ENCODE peak calls at places on chromosome 1, in seven cellular contexts. B is CD4-positive, CD25-positive, alpha-beta regulatory T cell; O is stromal cell of bone marrow; U is cardiac muscle cell; M is lung microvascular endothelial cell; W is HT-29; V is stimulated activated CD4-positive, alpha-beta T cell treated with anti-CD3 and anti-CD28 coated beads, Interleukin-4, amount 100 ng/mL, for 1 hour. C is an unnamed sample.
A peak's percentile ranks its signal among the peaks of the same experiment; 100 is the strongest.

GRCh38 chr1:66642992-66643391 is 109.0 kb downstream of the SGIP1 start:
- DNase-seq in O (peak; percentile 6), V (no peak), M (no peak), W (no peak), B (no peak), U (no peak), C (no peak)

GRCh38 chr1:58781541-58782307 is 2.1 kb downstream of the JUN start:
- DNase-seq in M (peak; percentile 77), B (peak; percentile 49), O (peak; percentile 33), V (peak; percentile 37), U (peak; percentile 80), W (peak; percentile 66), C (peak; percentile 74)

GRCh38 chr1:3918966-3919611 is 19.0 kb upstream of the C1orf174 start:
- DNase-seq in O (no peak), V (no peak), B (no peak), U (no peak), W (no peak), M (no peak), C (no peak)

GRCh38 chr1:109535971-109536491 is 3.6 kb upstream of the GPR61 start:
- DNase-seq in V (no peak), O (no peak), M (no peak), U (peak; percentile 65), W (no peak), B (no peak), C (no peak)

GRCh38 chr1:85326851-85327250 is 50.4 kb upstream of the BCL10 start:
- DNase-seq in M (no peak), W (no peak), B (no peak), V (no peak), O (no peak), U (no peak), C (no peak)

GRCh38 chr1:240337795-240338194 is 246.1 kb downstream of the FMN2 start:
- DNase-seq in U (peak; percentile 62), M (no peak), O (peak; percentile 93), V (no peak), B (no peak), W (no peak), C (no peak)

GRCh38 chr1:88658419-88658818 is 25.7 kb upstream of the PKN2 start:
- DNase-seq in U (no peak), W (peak; percentile 25), O (no peak), V (no peak), M (no peak), B (no peak), C (no peak)

GRCh38 chr1:44212355-44213221 is 683 bp upstream of the DMAP1 start:
- DNase-seq in W (no peak), B (peak; percentile 65), O (no peak), M (no peak), U (no peak), V (peak; percentile 31), C (no peak)

GRCh38 chr1:216815239-216815955 is 92.2 kb upstream of the ESRRG start:
- DNase-seq in W (no peak), V (no peak), B (no peak), U (peak; percentile 41), O (no peak), M (no peak), C (peak; percentile 7)

GRCh38 chr1:53317651-53318539 is 10.0 kb downstream of the LRP8 start:
- DNase-seq in V (no peak), U (no peak), O (no peak), W (no peak), M (no peak), B (no peak), C (no peak)

GRCh38 chr1:162570718-162571117 is 9.2 kb downstream of the UAP1 start:
- DNase-seq in U (no peak), O (no peak), W (peak; percentile 46), V (no peak), B (no peak), M (no peak), C (no peak)

GRCh38 chr1:150516050-150516591 is 569 bp downstream of the FALEC start:
- DNase-seq in B (peak; percentile 28), O (no peak), W (peak; percentile 15), V (no peak), M (peak; percentile 16), U (no peak), C (peak; percentile 57)

GRCh38 chr1:15939181-15940109 is 36.5 kb downstream of the ZBTB17 start:
- DNase-seq in B (no peak), W (no peak), M (peak; percentile 75), O (no peak), V (no peak), U (no peak), C (no peak)

GRCh38 chr1:44464361-44464760 is 59.3 kb downstream of the RNF220 start:
- DNase-seq in V (no peak), M (no peak), O (no peak), U (no peak), W (no peak), B (no peak), C (no peak)

GRCh38 chr1:245871881-245872280 is 635.2 kb downstream of the SMYD3 start:
- DNase-seq in W (no peak), V (no peak), M (no peak), B (no peak), U (no peak), O (peak; percentile 48), C (no peak)

GRCh38 chr1:196271212-196271947 is 336.9 kb downstream of the KCNT2 start:
- DNase-seq in V (no peak), M (no peak), U (no peak), O (no peak), B (no peak), W (no peak), C (no peak)

GRCh38 chr1:41662656-41663437 is 178.4 kb upstream of the EDN2 start:
- DNase-seq in U (peak; percentile 68), W (peak; percentile 48), M (peak; percentile 12), O (peak; percentile 63), B (no peak), V (peak; percentile 58), C (peak; percentile 68)

GRCh38 chr1:74652711-74653131 is 20.9 kb downstream of the ERICH3 start:
- DNase-seq in U (no peak), O (peak; percentile 69), B (no peak), M (peak; percentile 78), V (no peak), W (peak; percentile 89), C (no peak)

GRCh38 chr1:76546354-76546933 is 320.8 kb upstream of the ST6GALNAC5 start:
- DNase-seq in O (no peak), V (no peak), U (no peak), W (no peak), B (no peak), M (no peak), C (no peak)

GRCh38 chr1:77847621-77848080 is 40.8 kb upstream of the NEXN start:
- DNase-seq in B (no peak), W (no peak), O (no peak), U (no peak), M (no peak), V (no peak), C (no peak)

GRCh38 chr1:3680488-3681230 is 28.3 kb downstream of the TP73 start:
- DNase-seq in U (no peak), V (no peak), M (no peak), O (no peak), B (no peak), W (no peak), C (no peak)

GRCh38 chr1:185289880-185290279 is 27.2 kb downstream of the IVNS1ABP start:
- DNase-seq in B (no peak), M (no peak), W (peak; percentile 0), O (no peak), U (no peak), V (no peak), C (no peak)

C was measured in A673.